ENCODE peak calls at places on chromosomes 12 and 14, in four cellular contexts. A, J, N and M are unnamed samples.

GRCh38 chr12:47725893-47726292 is 603 bp upstream of the ENDOU start:
- DNase-seq in A (peak; percentile 67), J (no peak), N (no peak), M (no peak)

GRCh38 chr12:76018111-76018510 is 13.5 kb downstream of the PHLDA1 start:
- DNase-seq in A (no peak), J (no peak), N (peak; percentile 78), M (no peak)

GRCh38 chr14:100735271-100735670 is 8.6 kb downstream of the DLK1 start:
- DNase-seq in A (no peak), J (no peak), N (peak; percentile 17), M (no peak)

GRCh38 chr12:126831115-126831514 is 1435.9 kb upstream of the TMEM132C start:
- DNase-seq in A (no peak), J (no peak), N (no peak), M (no peak)

GRCh38 chr14:103141117-103141796 is 18.0 kb downstream of the TNFAIP2 start:
- DNase-seq in A (peak; percentile 74), J (no peak), N (peak; percentile 86), M (no peak)

GRCh38 chr14:27557445-27557844 is 959.6 kb upstream of the NOVA1 start:
- DNase-seq in A (no peak), J (no peak), N (no peak), M (no peak)

GRCh38 chr14:96567289-96567899 is 65.2 kb downstream of the PAPOLA start:
- DNase-seq in A (peak; percentile 13), J (no peak), N (no peak), M (no peak)

GRCh38 chr12:70094467-70094866 is 148.8 kb upstream of the CNOT2 start:
- DNase-seq in A (no peak), J (no peak), N (no peak), M (no peak)

GRCh38 chr14:68535404-68536024 is 257.4 kb downstream of the ZFP36L1 start:
- DNase-seq in A (no peak), J (no peak), N (no peak), M (no peak)

GRCh38 chr14:26276757-26277156 is 321.1 kb downstream of the NOVA1 start:
- DNase-seq in A (no peak), J (no peak), N (peak; percentile 52), M (no peak)

GRCh38 chr12:91893476-91893875 is 252.2 kb downstream of the BTG1 start:
- DNase-seq in A (no peak), J (no peak), N (no peak), M (no peak)

GRCh38 chr12:34287986-34288962 is 266.0 kb downstream of the ALG10 start:
- DNase-seq in A (no peak), J (no peak), N (peak; percentile 6), M (peak; percentile 62)

GRCh38 chr14:59254146-59254910 is 65.9 kb downstream of the DAAM1 start:
- DNase-seq in A (no peak), J (no peak), N (no peak), M (no peak)

GRCh38 chr12:17278946-17279345 is 673.0 kb upstream of the LMO3 start:
- DNase-seq in A (no peak), J (no peak), N (no peak), M (no peak)

GRCh38 chr12:12716151-12716844 is 870 bp upstream of the CDKN1B start:
- DNase-seq in A (peak; percentile 13), J (no peak), N (no peak), M (no peak)